ENCODE peak calls at places on chromosomes 12 and 14, in four cellular contexts. E is NCI-H524 treated with DMSO at 0.1 percent for 48 hours, X is cardiac fibroblast, C is EL. F is an unnamed sample.

GRCh38 chr14:76473381-76474263 is 97.7 kb downstream of the ESRRB start:
- DNase-seq in E (peak), X (peak), C (peak), F (no peak)

GRCh38 chr14:77641534-77642341 is 25.3 kb upstream of the SPTLC2 start:
- DNase-seq in E (no peak), C (peak), X (peak), F (peak)

GRCh38 chr14:68958553-68958952 is 20.5 kb downstream of the ACTN1 start:
- DNase-seq in X (peak), E (no peak), C (peak), F (no peak)

GRCh38 chr12:3107954-3108353 is 30.8 kb downstream of the TSPAN9 start:
- DNase-seq in E (no peak), C (no peak), X (no peak), F (no peak)

GRCh38 chr14:65803886-65804285 is 391.4 kb downstream of the FUT8 start:
- DNase-seq in X (no peak), C (no peak), E (no peak), F (no peak)

GRCh38 chr12:113842699-113843098 is 123.4 kb downstream of the RBM19 start:
- DNase-seq in C (no peak), X (no peak), E (no peak), F (no peak)

GRCh38 chr12:54390668-54391551 is 6.4 kb upstream of the ZNF385A start:
- DNase-seq in X (no peak), C (no peak), E (no peak), F (no peak)

GRCh38 chr14:34187061-34187460 is 236.2 kb upstream of the EGLN3 start:
- DNase-seq in X (no peak), C (no peak), E (no peak), F (no peak)

GRCh38 chr14:69532561-69533335 is 41.9 kb downstream of the CCDC177 start:
- DNase-seq in C (no peak), E (no peak), X (no peak), F (no peak)

GRCh38 chr12:4287325-4288290 is 14.0 kb downstream of the CCND2 start:
- DNase-seq in C (peak), X (no peak), E (no peak), F (no peak)

GRCh38 chr14:24840204-24840893 is 206.4 kb upstream of the GZMB start:
- DNase-seq in E (no peak), C (peak), X (peak), F (peak)

GRCh38 chr12:14577344-14577743 is 9.7 kb upstream of the PLBD1 start:
- DNase-seq in C (no peak), E (no peak), X (no peak), F (no peak)

GRCh38 chr12:118402251-118402650 is 25.9 kb downstream of the SUDS3 start:
- DNase-seq in X (peak), C (peak), E (no peak), F (peak)

GRCh38 chr12:14911131-14911530 is 25.5 kb upstream of the MGP start:
- DNase-seq in E (no peak), X (no peak), C (no peak), F (no peak)

GRCh38 chr12:6551496-6552139 is 4.2 kb downstream of the IFFO1 start:
- DNase-seq in X (peak), C (peak), E (no peak), F (peak)

GRCh38 chr12:77938301-77938700 is 107.6 kb downstream of the NAV3 start:
- DNase-seq in E (no peak), C (no peak), X (no peak), F (no peak)

GRCh38 chr12:112997506-112997905 is 19.2 kb downstream of the OAS2 start:
- DNase-seq in E (no peak), C (no peak), X (no peak), F (no peak)

GRCh38 chr14:34013714-34014055 is 62.8 kb upstream of the EGLN3 start:
- DNase-seq in X (no peak), E (peak), C (no peak), F (no peak)

GRCh38 chr12:95993907-95994306 is 2.2 kb downstream of the HAL start:
- DNase-seq in X (no peak), E (no peak), C (no peak), F (no peak)

GRCh38 chr14:50520947-50521815 is 11.2 kb downstream of the MAP4K5 start:
- DNase-seq in C (peak), X (peak), E (peak), F (peak)

GRCh38 chr12:48084066-48084465 is 21.8 kb downstream of the SENP1 start:
- DNase-seq in X (peak), C (no peak), E (no peak), F (no peak)

GRCh38 chr12:14442221-14442881 is 76.9 kb downstream of the ATF7IP start:
- DNase-seq in C (no peak), X (peak), E (no peak), F (no peak)

GRCh38 chr14:100634026-100634425 is 46.8 kb upstream of the BEGAIN start:
- DNase-seq in E (no peak), C (no peak), X (no peak), F (no peak)

GRCh38 chr12:32240210-32240609 is 133.6 kb downstream of the BICD1 start:
- DNase-seq in E (no peak), C (no peak), X (no peak), F (no peak)

GRCh38 chr12:130633771-130634170 is 82.3 kb downstream of the RIMBP2 start:
- DNase-seq in E (peak), C (no peak), X (no peak), F (no peak)

F was measured in AG08395.